ENCODE peak calls at places on chromosome 17, in five cellular contexts. One of them, this sample, is unnamed.

GRCh38 chr17:37446027-37446426 is 39.3 kb downstream of the TADA2A start:
- DNase-seq in small intestine: no peak
- DNase-seq in neural progenitor cell: peak; percentile 86
- DNase-seq in neuronal stem cell: peak; percentile 76
- DNase-seq in ovary: no peak
- DNase-seq in this sample: peak; percentile 12

GRCh38 chr17:43856141-43856540 is 9.2 kb downstream of the CD300LG start:
- DNase-seq in small intestine: no peak
- DNase-seq in neural progenitor cell: no peak
- DNase-seq in neuronal stem cell: no peak
- DNase-seq in ovary: no peak
- DNase-seq in this sample: peak; percentile 78

GRCh38 chr17:67278363-67278762 is 33.4 kb upstream of the HELZ start:
- DNase-seq in small intestine: no peak
- DNase-seq in neural progenitor cell: no peak
- DNase-seq in neuronal stem cell: no peak
- DNase-seq in ovary: no peak
- DNase-seq in this sample: no peak

GRCh38 chr17:47238321-47239010 is 15.2 kb upstream of the ITGB3 start:
- DNase-seq in small intestine: no peak
- DNase-seq in neural progenitor cell: no peak
- DNase-seq in neuronal stem cell: no peak
- DNase-seq in ovary: no peak
- DNase-seq in this sample: no peak

GRCh38 chr17:79930077-79930785 is 91.0 kb upstream of the CBX4 start:
- DNase-seq in small intestine: no peak
- DNase-seq in neural progenitor cell: peak; percentile 88
- DNase-seq in neuronal stem cell: peak; percentile 54
- DNase-seq in ovary: peak; percentile 52
- DNase-seq in this sample: peak; percentile 69

GRCh38 chr17:31538080-31538762 is 146.7 kb downstream of the RAB11FIP4 start:
- DNase-seq in small intestine: no peak
- DNase-seq in neural progenitor cell: no peak
- DNase-seq in neuronal stem cell: no peak
- DNase-seq in ovary: no peak
- DNase-seq in this sample: no peak

GRCh38 chr17:33560165-33560564 is 267.1 kb upstream of the ASIC2 start:
- DNase-seq in small intestine: no peak
- DNase-seq in neural progenitor cell: no peak
- DNase-seq in neuronal stem cell: no peak
- DNase-seq in ovary: no peak
- DNase-seq in this sample: no peak

GRCh38 chr17:3754458-3755334 is 31.0 kb downstream of the HASPIN start:
- DNase-seq in small intestine: peak; percentile 97
- DNase-seq in neural progenitor cell: peak; percentile 95
- DNase-seq in neuronal stem cell: peak; percentile 58
- DNase-seq in ovary: peak; percentile 61
- DNase-seq in this sample: no peak

GRCh38 chr17:81517339-81518112 is 4.9 kb upstream of the ACTG1 start:
- DNase-seq in small intestine: no peak
- DNase-seq in neural progenitor cell: peak; percentile 46
- DNase-seq in neuronal stem cell: no peak
- DNase-seq in ovary: peak; percentile 45
- DNase-seq in this sample: peak; percentile 88

GRCh38 chr17:78248051-78248914 is 16.9 kb downstream of the TMEM235 start:
- DNase-seq in small intestine: no peak
- DNase-seq in neural progenitor cell: no peak
- DNase-seq in neuronal stem cell: no peak
- DNase-seq in ovary: no peak
- DNase-seq in this sample: no peak

GRCh38 chr17:19242926-19243325 is 5.8 kb downstream of the EPN2 start:
- DNase-seq in small intestine: no peak
- DNase-seq in neural progenitor cell: no peak
- DNase-seq in neuronal stem cell: no peak
- DNase-seq in ovary: no peak
- DNase-seq in this sample: no peak

GRCh38 chr17:19242323-19242722 is 5.2 kb downstream of the EPN2 start:
- DNase-seq in small intestine: no peak
- DNase-seq in neural progenitor cell: no peak
- DNase-seq in neuronal stem cell: no peak
- DNase-seq in ovary: no peak
- DNase-seq in this sample: no peak

GRCh38 chr17:19238167-19238505 is 970 bp downstream of the EPN2 start:
- DNase-seq in small intestine: no peak
- DNase-seq in neural progenitor cell: peak; percentile 65
- DNase-seq in neuronal stem cell: peak; percentile 15
- DNase-seq in ovary: peak; percentile 65
- DNase-seq in this sample: peak; percentile 23

GRCh38 chr17:19239544-19239943 is 2.4 kb downstream of the EPN2 start:
- DNase-seq in small intestine: no peak
- DNase-seq in neural progenitor cell: no peak
- DNase-seq in neuronal stem cell: no peak
- DNase-seq in ovary: peak; percentile 57
- DNase-seq in this sample: no peak

GRCh38 chr17:19237389-19238166 is 412 bp downstream of the EPN2 start:
- DNase-seq in small intestine: no peak
- DNase-seq in neural progenitor cell: peak; percentile 72
- DNase-seq in neuronal stem cell: peak; percentile 45
- DNase-seq in ovary: peak; percentile 66
- DNase-seq in this sample: peak; percentile 45
- H3K27ac ChIP-seq in small intestine: peak overlapping the region; percentile 78
- H3K27ac ChIP-seq in neural progenitor cell: no peak overlapping the region
- H3K27ac ChIP-seq in neuronal stem cell: peak overlapping the region; percentile 56
- H3K27ac ChIP-seq in ovary: peak overlapping the region; percentile 88
- H3K27ac ChIP-seq in this sample: peak overlapping the region; percentile 90

DNA sequence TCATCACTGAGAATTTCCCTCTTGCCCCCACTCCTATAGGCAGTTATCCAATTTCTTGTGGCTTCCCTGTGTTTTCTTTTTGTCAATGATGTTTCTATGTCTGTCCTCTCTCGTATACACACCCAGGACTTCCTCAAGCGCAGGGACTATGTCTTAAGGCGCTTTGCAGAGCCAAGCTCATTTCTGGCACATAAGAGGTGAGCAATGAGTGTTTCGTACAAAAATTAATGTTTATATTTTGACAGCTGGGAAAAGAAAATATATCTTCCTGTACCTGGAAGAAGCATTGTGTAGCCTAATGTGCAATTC is 966 bp downstream of the DDX42 start:
- DNase-seq in small intestine: peak; percentile 22
- DNase-seq in neural progenitor cell: peak; percentile 9
- DNase-seq in neuronal stem cell: no peak
- DNase-seq in ovary: no peak
- DNase-seq in this sample: no peak
- H3K27ac ChIP-seq in small intestine: peak overlapping the region; percentile 98
- H3K27ac ChIP-seq in neural progenitor cell: peak overlapping the region; percentile 99
- H3K27ac ChIP-seq in neuronal stem cell: no peak overlapping the region
- H3K27ac ChIP-seq in ovary: peak overlapping the region; percentile 96
- H3K27ac ChIP-seq in this sample: peak overlapping the region; percentile 98

DNA sequence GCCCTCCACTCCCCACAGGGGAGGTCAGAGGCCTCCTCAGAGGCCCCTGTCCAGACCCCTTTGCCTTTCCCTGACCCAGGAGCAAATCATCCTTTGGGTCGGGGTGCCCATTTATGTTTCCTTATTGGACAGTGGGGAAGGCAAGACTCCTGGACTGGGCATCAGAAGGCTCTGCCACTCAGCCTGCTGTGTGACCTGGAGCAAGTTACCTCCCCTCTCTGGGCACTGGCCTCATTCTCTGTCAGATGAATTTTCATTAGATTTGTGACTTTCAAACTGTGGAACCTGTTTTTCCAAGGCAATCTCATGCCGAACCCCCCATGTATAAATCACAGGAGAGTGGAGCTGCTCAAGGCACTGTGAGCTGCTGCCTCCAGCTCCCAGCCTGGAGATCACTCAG is 47.0 kb upstream of the TOB1 start:
- DNase-seq in small intestine: no peak
- DNase-seq in neural progenitor cell: no peak
- DNase-seq in neuronal stem cell: no peak
- DNase-seq in ovary: no peak
- DNase-seq in this sample: no peak
- H3K27ac ChIP-seq in small intestine: no peak overlapping the region
- H3K27ac ChIP-seq in neural progenitor cell: no peak overlapping the region
- H3K27ac ChIP-seq in neuronal stem cell: no peak overlapping the region
- H3K27ac ChIP-seq in ovary: no peak overlapping the region
- H3K27ac ChIP-seq in this sample: no peak overlapping the region

DNA sequence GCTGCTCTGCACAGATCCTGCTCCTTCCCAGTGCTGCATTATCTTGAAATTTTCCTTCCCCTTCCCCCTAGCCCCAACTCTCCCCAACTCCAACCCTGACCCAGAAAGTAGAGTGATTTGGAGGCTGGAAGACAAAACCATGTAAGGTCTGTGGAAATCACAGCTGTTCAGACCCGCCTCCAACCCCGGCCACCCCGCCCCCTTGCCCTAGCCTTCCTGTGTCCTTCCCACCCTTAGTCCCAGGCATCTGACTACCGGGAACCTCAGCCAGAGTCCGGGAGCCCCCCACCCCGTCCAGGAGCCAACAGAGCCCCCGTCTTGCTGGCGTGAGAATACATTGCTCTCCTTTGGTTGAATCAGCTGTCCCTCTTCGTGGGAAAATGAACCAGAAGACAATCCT is at the start of gene AOC3:
- DNase-seq in small intestine: no peak
- DNase-seq in neural progenitor cell: no peak
- DNase-seq in neuronal stem cell: no peak
- DNase-seq in ovary: peak; percentile 61
- DNase-seq in this sample: no peak
- H3K27ac ChIP-seq in small intestine: peak within 1 kb of the TSS; percentile 33
- H3K27ac ChIP-seq in neural progenitor cell: no peak within 1 kb of the TSS
- H3K27ac ChIP-seq in neuronal stem cell: no peak within 1 kb of the TSS
- H3K27ac ChIP-seq in ovary: no peak within 1 kb of the TSS
- H3K27ac ChIP-seq in this sample: no peak within 1 kb of the TSS

DNA sequence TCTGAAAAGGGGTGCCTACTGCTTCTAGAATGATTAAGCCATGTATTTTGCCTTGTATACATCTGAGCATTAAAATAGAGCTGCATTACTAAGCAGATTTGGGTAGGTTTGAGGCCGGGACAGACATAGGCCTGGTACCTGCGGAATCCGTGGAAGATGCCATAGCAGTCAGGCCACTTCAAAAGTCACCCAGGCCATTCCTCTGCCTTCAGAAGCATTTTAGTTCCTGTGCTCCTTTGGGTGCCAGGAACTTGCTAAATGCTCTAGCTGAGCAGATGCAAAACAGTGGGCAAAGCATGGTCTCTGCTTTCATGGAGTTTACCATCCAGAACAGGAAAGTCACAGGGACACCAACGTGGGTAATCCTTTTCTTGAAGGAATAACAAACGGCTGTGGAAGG is 5.7 kb upstream of the TMEM100 start:
- DNase-seq in small intestine: no peak
- DNase-seq in neural progenitor cell: no peak
- DNase-seq in neuronal stem cell: no peak
- DNase-seq in ovary: no peak
- DNase-seq in this sample: no peak
- H3K27ac ChIP-seq in small intestine: no peak overlapping the region
- H3K27ac ChIP-seq in neural progenitor cell: no peak overlapping the region
- H3K27ac ChIP-seq in neuronal stem cell: no peak overlapping the region
- H3K27ac ChIP-seq in ovary: no peak overlapping the region
- H3K27ac ChIP-seq in this sample: no peak overlapping the region

This sample was measured in WERI-Rb-1.